ENCODE peak calls at places on chromosomes 6 and 20, in ten cellular contexts. O is testis, V is pancreas, F is lung, U is adrenal gland, C is esophagus muscularis mucosa, K is left ventricle myocardium inferior, Q is cardiac muscle cell, R is psoas muscle, L is hepatocyte. A is an unnamed sample.

GRCh38 chr6:11615214-11615602 is 77.7 kb downstream of the TMEM170B start:
- DNase-seq in O (no peak), V (no peak), F (no peak), U (no peak), C (no peak), K (no peak), Q (no peak), R (no peak), L (no peak), A (no peak)

GRCh38 chr6:6661684-6662083 is 73.2 kb downstream of the LY86 start:
- DNase-seq in O (peak; percentile 71), V (peak; percentile 61), F (peak; percentile 56), U (peak; percentile 69), C (no peak), K (no peak), Q (peak; percentile 91), R (no peak), L (peak; percentile 69), A (no peak)

GRCh38 chr6:151445482-151445881 is 6.4 kb downstream of the RMND1 start:
- DNase-seq in O (no peak), V (no peak), F (no peak), U (no peak), C (no peak), K (no peak), Q (peak; percentile 87), R (no peak), L (no peak), A (no peak)

GRCh38 chr6:75116946-75117345 is 88.9 kb downstream of the COL12A1 start:
- DNase-seq in O (no peak), V (no peak), F (no peak), U (no peak), C (no peak), K (no peak), Q (no peak), R (no peak), L (no peak), A (no peak)

GRCh38 chr6:142518126-142518525 is 216.3 kb downstream of the ADGRG6 start:
- DNase-seq in O (no peak), V (no peak), F (no peak), U (no peak), C (no peak), K (no peak), Q (peak; percentile 34), R (no peak), L (peak; percentile 30), A (no peak)

GRCh38 chr20:23153696-23154341 is 67.7 kb upstream of the CD93 start:
- DNase-seq in O (no peak), V (no peak), F (no peak), U (no peak), C (no peak), K (no peak), Q (no peak), R (no peak), L (no peak), A (no peak)

GRCh38 chr6:74091133-74091793 is 395.3 kb downstream of the CD109 start:
- DNase-seq in O (no peak), V (peak; percentile 16), F (no peak), U (no peak), C (no peak), K (no peak), Q (peak; percentile 66), R (no peak), L (peak; percentile 67), A (no peak)

GRCh38 chr20:32626859-32627636 is 41.9 kb upstream of the NOL4L start:
- DNase-seq in O (no peak), V (peak; percentile 22), F (no peak), U (peak; percentile 35), C (no peak), K (no peak), Q (no peak), R (no peak), L (no peak), A (no peak)

GRCh38 chr6:29590218-29590808 is 5.4 kb downstream of the OR2H2 start:
- DNase-seq in O (no peak), V (no peak), F (no peak), U (no peak), C (no peak), K (no peak), Q (no peak), R (no peak), L (no peak), A (no peak)

GRCh38 chr6:29596381-29596900 is 11.5 kb downstream of the OR2H2 start:
- DNase-seq in O (no peak), V (no peak), F (no peak), U (no peak), C (no peak), K (no peak), Q (no peak), R (no peak), L (no peak), A (no peak)

GRCh38 chr6:29591677-29592076 is 6.8 kb downstream of the OR2H2 start:
- DNase-seq in O (no peak), V (no peak), F (no peak), U (no peak), C (no peak), K (no peak), Q (no peak), R (no peak), L (no peak), A (no peak)

GRCh38 chr6:29589423-29590048 is 4.6 kb downstream of the OR2H2 start:
- DNase-seq in O (peak; percentile 58), V (no peak), F (peak; percentile 36), U (peak; percentile 37), C (no peak), K (no peak), Q (peak; percentile 60), R (no peak), L (peak; percentile 71), A (no peak)

DNA sequence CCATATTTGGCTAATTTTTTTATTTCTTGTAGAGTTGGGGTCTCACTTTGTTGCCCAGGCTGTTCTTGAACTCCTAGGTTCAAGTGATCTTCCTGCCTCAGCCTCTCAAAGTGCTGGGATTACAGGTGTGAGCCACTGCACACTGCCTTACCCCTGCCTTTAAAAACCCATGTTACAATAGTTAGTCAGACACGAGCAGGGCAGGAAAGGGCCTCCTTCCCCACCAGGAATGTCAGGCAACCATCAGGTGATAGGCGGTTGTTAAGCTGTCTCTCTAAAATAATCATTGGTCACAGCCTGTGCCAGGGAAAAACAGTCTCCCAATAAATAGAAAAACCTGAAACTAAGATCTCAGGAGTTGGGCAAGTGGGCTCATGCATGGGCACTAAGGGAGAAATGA is 8.3 kb downstream of the OR2H2 start:
- DNase-seq in O (no peak), V (no peak), F (no peak), U (no peak), C (no peak), K (no peak), Q (no peak), R (no peak), L (no peak), A (no peak)
- H3K27ac ChIP-seq in O (no peak overlapping the region), V (no peak overlapping the region), F (no peak overlapping the region), U (no peak overlapping the region), C (no peak overlapping the region), K (no peak overlapping the region), Q (peak overlapping the region; percentile 55), R (no peak overlapping the region), L (no peak overlapping the region), A (no peak overlapping the region)

DNA sequence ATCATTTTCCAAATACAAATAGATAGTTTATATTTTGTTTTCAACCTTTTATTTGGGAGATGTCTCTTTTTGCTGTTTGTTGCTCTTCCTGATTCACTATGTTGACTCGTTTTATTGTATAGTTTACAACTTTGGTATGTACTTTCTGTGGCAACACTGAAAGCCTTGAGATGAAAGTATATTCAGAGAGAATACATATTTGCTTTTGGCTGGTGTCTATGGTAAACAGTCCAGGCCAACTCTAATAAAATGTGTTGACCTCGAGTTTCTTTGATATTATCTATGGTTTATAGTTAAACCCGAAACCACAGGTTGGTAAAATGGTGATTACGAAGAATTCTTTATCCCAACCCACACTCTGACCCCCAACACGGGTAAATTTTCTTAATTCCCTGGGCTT is 919.6 kb upstream of the MAP3K7 start:
- DNase-seq in O (no peak), V (no peak), F (no peak), U (no peak), C (no peak), K (no peak), Q (no peak), R (no peak), L (no peak), A (no peak)
- TF ChIP-seq CTCF in O (no peak), V (no peak), F (no peak), U (no peak), C (no peak), K (no peak), Q (no peak), R (no peak), L (no peak), A (no peak)

DNA sequence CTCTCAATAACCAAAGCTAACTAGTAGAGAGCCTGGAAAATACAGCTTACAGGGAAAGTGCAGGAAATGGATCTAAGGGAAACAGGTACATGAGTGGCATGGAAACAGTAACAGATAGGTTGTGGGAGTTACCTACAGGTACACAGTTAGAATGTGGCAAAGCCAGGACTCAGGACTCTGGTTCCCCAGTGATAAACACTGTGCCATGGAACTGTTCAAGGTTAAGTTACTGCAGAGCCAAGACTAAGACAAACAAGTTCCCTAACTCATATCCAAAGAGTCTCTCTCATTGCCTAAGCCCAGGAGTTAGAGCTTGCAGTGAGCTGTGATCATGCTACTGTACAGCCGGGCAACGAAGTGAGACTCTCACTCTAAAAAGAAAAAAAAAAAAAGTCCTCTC is 6.6 kb downstream of the MED20 start:
- DNase-seq in O (no peak), V (no peak), F (no peak), U (no peak), C (no peak), K (no peak), Q (no peak), R (no peak), L (no peak), A (no peak)
- H3K27ac ChIP-seq in O (no peak overlapping the region), V (peak overlapping the region; percentile 51), F (no peak overlapping the region), U (peak overlapping the region; percentile 50), C (no peak overlapping the region), K (no peak overlapping the region), Q (no peak overlapping the region), R (no peak overlapping the region), L (no peak overlapping the region), A (no peak overlapping the region)

GRCh38 chr6:98583506-98583905 is 250.9 kb upstream of the POU3F2 start:
- DNase-seq in O (no peak), V (no peak), F (no peak), U (no peak), C (no peak), K (no peak), Q (no peak), R (no peak), L (no peak), A (no peak)

GRCh38 chr6:98590957-98591356 is 243.4 kb upstream of the POU3F2 start:
- DNase-seq in O (no peak), V (no peak), F (no peak), U (no peak), C (no peak), K (no peak), Q (no peak), R (no peak), L (no peak), A (no peak)

GRCh38 chr6:98581725-98582124 is 252.6 kb upstream of the POU3F2 start:
- DNase-seq in O (no peak), V (no peak), F (no peak), U (no peak), C (no peak), K (no peak), Q (no peak), R (no peak), L (no peak), A (no peak)

DNA sequence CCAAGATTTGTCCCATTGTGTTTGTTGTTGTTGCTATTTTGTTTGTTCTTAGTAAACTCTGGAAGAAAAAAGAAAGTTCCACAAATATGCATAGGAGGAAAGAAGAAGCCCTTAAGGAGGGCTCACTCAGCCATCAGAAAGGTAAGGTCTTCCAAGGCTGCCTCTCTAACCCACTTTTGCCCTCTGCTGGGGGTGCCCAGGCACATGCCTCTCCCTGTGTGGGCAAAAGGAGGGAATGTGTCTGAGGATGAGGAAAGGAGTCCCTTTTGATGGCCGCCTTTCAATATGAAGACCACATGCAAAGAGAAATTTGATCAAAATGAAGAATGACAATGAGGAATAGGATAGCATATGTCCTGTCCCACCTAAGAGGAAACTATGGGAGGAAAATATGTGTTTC is 248.2 kb upstream of the POU3F2 start:
- DNase-seq in O (no peak), V (no peak), F (no peak), U (no peak), C (no peak), K (no peak), Q (no peak), R (no peak), L (no peak), A (no peak)
- TF ChIP-seq CTCF in O (no peak), V (no peak), F (no peak), U (no peak), C (no peak), K (no peak), Q (no peak), R (no peak), L (no peak), A (no peak)

A was measured in heart right ventricle.